ENCODE peak calls at places on chromosomes 5 and 9, in nine cellular contexts. One of them, this sample, is unnamed.

GRCh38 chr5:4651811-4652565 is 488.1 kb upstream of the ADAMTS16 start:
- DNase-seq in astrocyte: no peak
- DNase-seq in tibial artery: no peak
- DNase-seq in Calu3: no peak
- DNase-seq in AG09309: no peak
- DNase-seq in retinal pigment epithelial cell: no peak
- DNase-seq in cardiac muscle cell: no peak
- DNase-seq in BJ: no peak
- DNase-seq in nephron progenitor cell: no peak
- DNase-seq in this sample: no peak

GRCh38 chr5:71892641-71893340 is 173.7 kb downstream of the CARTPT start:
- DNase-seq in nephron progenitor cell: peak
- DNase-seq in cardiac muscle cell: no peak
- DNase-seq in AG09309: no peak
- DNase-seq in astrocyte: no peak
- DNase-seq in Calu3: no peak
- DNase-seq in BJ: no peak
- DNase-seq in retinal pigment epithelial cell: no peak
- DNase-seq in tibial artery: no peak
- DNase-seq in this sample: no peak

GRCh38 chr5:31639488-31640011 is 619 bp downstream of the PDZD2 start:
- DNase-seq in AG09309: no peak
- DNase-seq in nephron progenitor cell: peak
- DNase-seq in cardiac muscle cell: no peak
- DNase-seq in BJ: no peak
- DNase-seq in retinal pigment epithelial cell: no peak
- DNase-seq in astrocyte: no peak
- DNase-seq in tibial artery: no peak
- DNase-seq in Calu3: no peak
- DNase-seq in this sample: peak

GRCh38 chr9:4793412-4794005 is 765 bp downstream of the RCL1 start:
- DNase-seq in nephron progenitor cell: no peak
- DNase-seq in Calu3: no peak
- DNase-seq in retinal pigment epithelial cell: peak
- DNase-seq in astrocyte: peak
- DNase-seq in cardiac muscle cell: no peak
- DNase-seq in AG09309: no peak
- DNase-seq in tibial artery: no peak
- DNase-seq in BJ: no peak
- DNase-seq in this sample: no peak

GRCh38 chr5:96687812-96688453 is 25.8 kb downstream of the CAST start:
- DNase-seq in retinal pigment epithelial cell: peak
- DNase-seq in cardiac muscle cell: peak
- DNase-seq in Calu3: no peak
- DNase-seq in nephron progenitor cell: no peak
- DNase-seq in tibial artery: no peak
- DNase-seq in BJ: no peak
- DNase-seq in AG09309: no peak
- DNase-seq in astrocyte: peak
- DNase-seq in this sample: no peak

GRCh38 chr5:149559712-149560111 is 8.5 kb upstream of the CSNK1A1 start:
- DNase-seq in astrocyte: no peak
- DNase-seq in BJ: peak
- DNase-seq in Calu3: no peak
- DNase-seq in AG09309: peak
- DNase-seq in nephron progenitor cell: no peak
- DNase-seq in tibial artery: no peak
- DNase-seq in retinal pigment epithelial cell: no peak
- DNase-seq in cardiac muscle cell: peak
- DNase-seq in this sample: no peak

GRCh38 chr9:134607971-134608370 is 33.6 kb upstream of the COL5A1 start:
- DNase-seq in Calu3: no peak
- DNase-seq in nephron progenitor cell: no peak
- DNase-seq in AG09309: no peak
- DNase-seq in tibial artery: no peak
- DNase-seq in astrocyte: peak
- DNase-seq in cardiac muscle cell: peak
- DNase-seq in retinal pigment epithelial cell: no peak
- DNase-seq in BJ: no peak
- DNase-seq in this sample: no peak

GRCh38 chr9:4739587-4740372 is 1.2 kb downstream of the AK3 start:
- DNase-seq in AG09309: no peak
- DNase-seq in tibial artery: no peak
- DNase-seq in retinal pigment epithelial cell: no peak
- DNase-seq in cardiac muscle cell: peak
- DNase-seq in Calu3: no peak
- DNase-seq in astrocyte: no peak
- DNase-seq in BJ: no peak
- DNase-seq in nephron progenitor cell: no peak
- DNase-seq in this sample: no peak

DNA sequence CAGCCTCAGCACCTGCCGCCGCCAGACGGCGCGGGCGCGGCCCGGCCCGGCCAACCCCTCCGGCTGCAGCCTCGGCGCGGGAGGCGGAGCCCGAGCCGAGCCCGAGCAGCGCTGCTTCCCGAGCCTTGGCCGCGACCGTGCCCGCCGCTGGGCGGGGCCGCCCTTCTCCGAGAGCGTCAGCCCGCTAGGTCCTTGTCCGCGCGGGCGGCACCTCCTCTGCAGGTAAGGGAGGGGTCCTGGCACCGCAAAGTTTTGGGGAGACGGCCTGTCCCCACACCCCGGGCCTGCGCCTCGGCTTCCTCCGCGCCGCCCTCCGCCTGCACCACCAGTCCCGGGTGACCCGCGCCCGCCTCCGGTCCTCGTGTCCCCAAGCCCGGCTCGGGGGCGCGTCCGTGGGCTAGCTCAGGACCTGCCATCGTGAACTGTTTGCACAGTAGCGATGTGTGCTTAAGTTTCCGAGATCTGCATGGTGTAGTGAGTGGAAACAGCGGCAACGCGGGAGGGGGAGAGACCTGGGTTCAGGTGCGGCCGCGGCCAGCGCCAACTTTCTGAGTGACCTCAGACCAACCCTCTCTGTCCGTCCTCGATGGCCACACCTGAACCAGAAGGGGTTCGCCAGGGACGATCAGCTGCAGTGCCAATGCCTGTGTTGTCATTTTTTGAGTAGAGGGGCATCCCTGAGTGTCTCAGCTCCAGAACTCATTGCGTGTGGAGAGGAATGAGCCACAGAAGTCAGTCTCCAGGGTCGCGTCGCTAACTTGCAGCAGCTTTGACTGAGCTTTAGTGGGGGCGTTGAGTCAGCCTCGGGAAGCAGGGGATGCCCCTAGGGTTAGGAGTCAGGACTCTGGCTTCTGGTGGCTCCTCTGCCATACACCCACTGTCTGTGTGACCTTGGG is at the start of gene FRMPD1:
- DNase-seq in Calu3: peak
- DNase-seq in cardiac muscle cell: peak
- DNase-seq in nephron progenitor cell: no peak
- DNase-seq in BJ: no peak
- DNase-seq in AG09309: no peak
- DNase-seq in tibial artery: no peak
- DNase-seq in retinal pigment epithelial cell: no peak
- DNase-seq in astrocyte: peak
- DNase-seq in this sample: peak
- TF ChIP-seq CTCF in Calu3: no peak
- TF ChIP-seq CTCF in cardiac muscle cell: no peak
- TF ChIP-seq CTCF in nephron progenitor cell: no peak
- TF ChIP-seq CTCF in BJ: no peak
- TF ChIP-seq CTCF in AG09309: no peak
- TF ChIP-seq CTCF in tibial artery: no peak
- TF ChIP-seq CTCF in retinal pigment epithelial cell: no peak
- TF ChIP-seq CTCF in astrocyte: no peak
- TF ChIP-seq CTCF in this sample: no peak

DNA sequence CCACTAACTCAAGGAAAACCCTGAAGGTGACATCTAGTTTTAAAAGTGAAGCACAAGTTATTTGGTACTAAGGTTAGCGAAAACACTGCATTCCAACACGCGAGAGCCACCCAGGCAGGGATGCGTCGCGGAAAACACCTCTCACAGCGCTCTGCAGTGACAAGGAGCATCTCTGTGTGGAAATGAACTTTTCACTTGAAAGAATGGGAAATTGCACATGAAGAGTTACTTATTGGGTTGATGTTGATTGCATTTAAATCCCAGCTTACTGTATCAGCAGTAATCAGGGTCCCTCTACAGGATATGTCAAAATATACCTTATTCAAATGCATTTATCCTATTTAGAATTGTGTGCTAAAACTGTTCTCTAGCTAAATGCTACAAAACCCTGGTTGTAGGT is 144.4 kb downstream of the BNC2 start:
- DNase-seq in nephron progenitor cell: no peak
- DNase-seq in astrocyte: peak
- DNase-seq in Calu3: no peak
- DNase-seq in cardiac muscle cell: peak
- DNase-seq in retinal pigment epithelial cell: no peak
- DNase-seq in AG09309: no peak
- DNase-seq in BJ: no peak
- DNase-seq in tibial artery: no peak
- DNase-seq in this sample: no peak
- TF ChIP-seq CTCF in nephron progenitor cell: no peak
- TF ChIP-seq CTCF in astrocyte: peak
- TF ChIP-seq CTCF in Calu3: no peak
- TF ChIP-seq CTCF in cardiac muscle cell: no peak
- TF ChIP-seq CTCF in retinal pigment epithelial cell: peak
- TF ChIP-seq CTCF in AG09309: peak
- TF ChIP-seq CTCF in BJ: no peak
- TF ChIP-seq CTCF in tibial artery: no peak
- TF ChIP-seq CTCF in this sample: no peak

GRCh38 chr9:12719431-12719830 is 26.2 kb downstream of the TYRP1 start:
- DNase-seq in cardiac muscle cell: peak
- DNase-seq in Calu3: no peak
- DNase-seq in AG09309: peak
- DNase-seq in astrocyte: peak
- DNase-seq in nephron progenitor cell: no peak
- DNase-seq in tibial artery: no peak
- DNase-seq in BJ: no peak
- DNase-seq in retinal pigment epithelial cell: no peak
- DNase-seq in this sample: no peak
- TF ChIP-seq CTCF in cardiac muscle cell: peak
- TF ChIP-seq CTCF in Calu3: no peak
- TF ChIP-seq CTCF in AG09309: peak
- TF ChIP-seq CTCF in astrocyte: peak
- TF ChIP-seq CTCF in nephron progenitor cell: peak
- TF ChIP-seq CTCF in tibial artery: peak
- TF ChIP-seq CTCF in BJ: peak
- TF ChIP-seq CTCF in retinal pigment epithelial cell: peak
- TF ChIP-seq CTCF in this sample: no peak

DNA sequence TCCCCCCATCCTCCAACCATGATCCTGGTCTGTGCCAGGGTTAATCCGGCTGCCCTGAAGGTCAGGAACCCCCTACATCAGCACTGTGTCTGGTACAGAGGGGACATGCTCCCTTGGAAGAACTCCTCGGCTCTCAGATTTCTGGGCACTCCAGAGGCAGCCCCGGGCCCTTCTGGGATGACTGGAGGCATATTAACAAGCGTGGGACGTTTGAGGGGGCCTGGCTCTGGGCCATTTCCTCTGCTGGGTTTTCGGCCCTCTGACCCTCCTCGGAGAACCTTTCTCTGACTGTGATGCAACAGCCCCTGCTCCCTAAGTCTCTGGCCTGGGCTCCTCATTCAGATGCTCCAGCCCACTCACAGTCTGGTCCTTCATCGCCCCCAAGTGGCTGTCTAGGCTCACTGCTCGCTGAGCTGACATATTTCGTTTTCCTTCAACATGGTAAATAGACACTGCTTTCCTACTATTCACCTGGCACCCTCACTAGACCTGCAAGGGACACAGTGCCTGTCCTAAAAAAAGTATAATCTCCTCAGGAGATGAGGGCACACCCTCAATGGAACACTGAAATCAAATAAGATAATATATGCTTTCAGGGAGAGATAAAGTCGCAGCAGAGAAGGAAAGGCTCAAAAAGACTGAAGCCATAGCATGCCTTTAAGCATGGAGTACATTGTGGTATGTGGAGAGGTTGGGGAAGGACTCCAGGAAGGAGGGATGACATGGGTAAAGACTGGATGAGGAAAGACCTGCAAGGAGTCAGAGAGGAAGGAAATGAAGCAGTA is 404.7 kb upstream of the TRPC7 start:
- DNase-seq in Calu3: peak
- DNase-seq in nephron progenitor cell: peak
- DNase-seq in tibial artery: peak
- DNase-seq in AG09309: peak
- DNase-seq in cardiac muscle cell: peak
- DNase-seq in BJ: no peak
- DNase-seq in astrocyte: peak
- DNase-seq in retinal pigment epithelial cell: peak
- DNase-seq in this sample: no peak
- TF ChIP-seq CTCF in Calu3: peak
- TF ChIP-seq CTCF in nephron progenitor cell: peak
- TF ChIP-seq CTCF in tibial artery: peak
- TF ChIP-seq CTCF in AG09309: peak
- TF ChIP-seq CTCF in cardiac muscle cell: peak
- TF ChIP-seq CTCF in BJ: peak
- TF ChIP-seq CTCF in astrocyte: peak
- TF ChIP-seq CTCF in retinal pigment epithelial cell: peak
- TF ChIP-seq CTCF in this sample: no peak

DNA sequence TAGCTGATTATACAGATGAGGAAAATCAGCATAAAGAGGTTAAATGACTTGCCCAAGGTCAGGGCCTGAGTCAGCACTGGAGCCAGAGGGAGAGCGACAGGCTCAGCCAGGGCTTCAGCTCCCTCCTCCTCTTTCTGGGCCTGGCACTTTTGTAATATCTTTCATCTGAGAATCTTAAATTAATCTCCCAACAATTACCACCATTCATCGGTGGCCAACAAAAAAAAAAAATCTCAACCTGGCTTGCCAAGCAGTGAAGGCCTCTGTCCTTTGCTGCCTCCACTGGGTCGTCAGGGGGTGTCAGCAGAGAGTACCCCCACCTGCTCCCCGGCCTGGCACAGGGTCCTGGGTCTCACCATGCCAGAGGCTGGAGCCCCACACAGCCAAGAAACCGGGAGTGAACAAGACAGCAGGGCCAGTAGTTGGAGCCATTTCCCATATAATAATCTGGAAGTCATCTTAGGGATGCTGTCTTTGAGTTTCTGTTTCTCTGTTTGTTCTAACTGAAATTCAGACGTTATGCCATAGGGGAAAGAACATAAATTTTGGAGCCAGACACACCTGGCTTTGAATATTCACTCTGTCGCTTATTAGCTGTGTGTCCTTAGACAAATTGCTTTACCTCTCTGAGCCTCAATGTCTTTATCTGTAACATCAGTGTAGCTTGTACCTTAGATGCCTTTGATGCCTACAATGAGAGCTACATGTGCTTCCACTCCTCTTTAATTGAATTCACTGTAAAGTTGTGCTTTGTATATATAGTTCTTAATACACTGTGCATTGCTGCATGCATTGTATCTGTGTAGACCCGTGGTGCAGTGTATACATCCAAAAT is 299.9 kb upstream of the MSX2 start:
- DNase-seq in tibial artery: no peak
- DNase-seq in BJ: no peak
- DNase-seq in retinal pigment epithelial cell: no peak
- DNase-seq in AG09309: no peak
- DNase-seq in Calu3: no peak
- DNase-seq in cardiac muscle cell: peak
- DNase-seq in nephron progenitor cell: no peak
- DNase-seq in astrocyte: no peak
- DNase-seq in this sample: no peak
- TF ChIP-seq CTCF in tibial artery: no peak
- TF ChIP-seq CTCF in BJ: no peak
- TF ChIP-seq CTCF in retinal pigment epithelial cell: peak
- TF ChIP-seq CTCF in AG09309: peak
- TF ChIP-seq CTCF in Calu3: no peak
- TF ChIP-seq CTCF in cardiac muscle cell: no peak
- TF ChIP-seq CTCF in nephron progenitor cell: no peak
- TF ChIP-seq CTCF in astrocyte: no peak
- TF ChIP-seq CTCF in this sample: no peak

GRCh38 chr9:7791364-7791763 is 8.2 kb downstream of the DMAC1 start:
- DNase-seq in AG09309: no peak
- DNase-seq in BJ: no peak
- DNase-seq in Calu3: no peak
- DNase-seq in tibial artery: no peak
- DNase-seq in retinal pigment epithelial cell: no peak
- DNase-seq in cardiac muscle cell: no peak
- DNase-seq in astrocyte: no peak
- DNase-seq in nephron progenitor cell: no peak
- DNase-seq in this sample: no peak
- TF ChIP-seq CTCF in AG09309: no peak
- TF ChIP-seq CTCF in BJ: no peak
- TF ChIP-seq CTCF in Calu3: no peak
- TF ChIP-seq CTCF in tibial artery: no peak
- TF ChIP-seq CTCF in retinal pigment epithelial cell: no peak
- TF ChIP-seq CTCF in cardiac muscle cell: no peak
- TF ChIP-seq CTCF in astrocyte: no peak
- TF ChIP-seq CTCF in nephron progenitor cell: no peak
- TF ChIP-seq CTCF in this sample: no peak